ENCODE peak calls at places on chromosomes 6 and 20, in nine cellular contexts. One of them, this sample, is unnamed.

GRCh38 chr6:129546702-129547101 is 163.3 kb downstream of the ARHGAP18 start:
- DNase-seq in fibroblast of lung: no peak
- DNase-seq in CD8-positive, alpha-beta memory T cell: no peak
- DNase-seq in upper lobe of right lung: no peak
- DNase-seq in GM23338: no peak
- DNase-seq in CD4-positive, alpha-beta memory T cell: no peak
- DNase-seq in ovary: no peak
- DNase-seq in Panc1: no peak
- DNase-seq in stomach: no peak
- DNase-seq in this sample: no peak

GRCh38 chr6:158764188-158764849 is 54.8 kb downstream of the EZR start:
- DNase-seq in Panc1: no peak
- DNase-seq in stomach: no peak
- DNase-seq in fibroblast of lung: no peak
- DNase-seq in ovary: peak; percentile 29
- DNase-seq in CD4-positive, alpha-beta memory T cell: no peak
- DNase-seq in GM23338: no peak
- DNase-seq in upper lobe of right lung: no peak
- DNase-seq in CD8-positive, alpha-beta memory T cell: no peak
- DNase-seq in this sample: no peak

GRCh38 chr6:38155144-38155543 is 335.6 kb downstream of the ZFAND3 start:
- DNase-seq in CD8-positive, alpha-beta memory T cell: no peak
- DNase-seq in stomach: no peak
- DNase-seq in CD4-positive, alpha-beta memory T cell: no peak
- DNase-seq in GM23338: no peak
- DNase-seq in ovary: no peak
- DNase-seq in upper lobe of right lung: peak; percentile 77
- DNase-seq in Panc1: no peak
- DNase-seq in fibroblast of lung: no peak
- DNase-seq in this sample: no peak

GRCh38 chr6:165616116-165616515 is 46.9 kb downstream of the PDE10A start:
- DNase-seq in GM23338: no peak
- DNase-seq in stomach: no peak
- DNase-seq in CD4-positive, alpha-beta memory T cell: no peak
- DNase-seq in upper lobe of right lung: no peak
- DNase-seq in CD8-positive, alpha-beta memory T cell: no peak
- DNase-seq in fibroblast of lung: no peak
- DNase-seq in Panc1: no peak
- DNase-seq in ovary: no peak
- DNase-seq in this sample: no peak

GRCh38 chr6:43681303-43681702 is 6.3 kb downstream of the MRPS18A start:
- DNase-seq in CD4-positive, alpha-beta memory T cell: no peak
- DNase-seq in CD8-positive, alpha-beta memory T cell: no peak
- DNase-seq in upper lobe of right lung: no peak
- DNase-seq in Panc1: no peak
- DNase-seq in stomach: no peak
- DNase-seq in ovary: no peak
- DNase-seq in fibroblast of lung: no peak
- DNase-seq in GM23338: no peak
- DNase-seq in this sample: no peak

GRCh38 chr20:33668087-33668790 is 1.5 kb downstream of the ACTL10 start:
- DNase-seq in fibroblast of lung: no peak
- DNase-seq in ovary: no peak
- DNase-seq in CD4-positive, alpha-beta memory T cell: no peak
- DNase-seq in CD8-positive, alpha-beta memory T cell: no peak
- DNase-seq in Panc1: no peak
- DNase-seq in stomach: peak; percentile 88
- DNase-seq in upper lobe of right lung: no peak
- DNase-seq in GM23338: peak; percentile 91
- DNase-seq in this sample: no peak

GRCh38 chr20:40111282-40111681 is 577.8 kb downstream of the MAFB start:
- DNase-seq in CD4-positive, alpha-beta memory T cell: no peak
- DNase-seq in Panc1: no peak
- DNase-seq in GM23338: no peak
- DNase-seq in ovary: no peak
- DNase-seq in stomach: no peak
- DNase-seq in CD8-positive, alpha-beta memory T cell: no peak
- DNase-seq in upper lobe of right lung: no peak
- DNase-seq in fibroblast of lung: no peak
- DNase-seq in this sample: no peak

GRCh38 chr6:110934499-110934898 is 24.0 kb upstream of the GTF3C6 start:
- DNase-seq in CD8-positive, alpha-beta memory T cell: no peak
- DNase-seq in Panc1: no peak
- DNase-seq in CD4-positive, alpha-beta memory T cell: no peak
- DNase-seq in upper lobe of right lung: no peak
- DNase-seq in stomach: no peak
- DNase-seq in fibroblast of lung: no peak
- DNase-seq in ovary: no peak
- DNase-seq in GM23338: no peak
- DNase-seq in this sample: no peak

GRCh38 chr6:40585661-40586269 is 1.4 kb downstream of the LRFN2 start:
- DNase-seq in Panc1: no peak
- DNase-seq in CD4-positive, alpha-beta memory T cell: no peak
- DNase-seq in GM23338: peak; percentile 93
- DNase-seq in ovary: no peak
- DNase-seq in upper lobe of right lung: no peak
- DNase-seq in CD8-positive, alpha-beta memory T cell: no peak
- DNase-seq in stomach: no peak
- DNase-seq in fibroblast of lung: no peak
- DNase-seq in this sample: no peak

DNA sequence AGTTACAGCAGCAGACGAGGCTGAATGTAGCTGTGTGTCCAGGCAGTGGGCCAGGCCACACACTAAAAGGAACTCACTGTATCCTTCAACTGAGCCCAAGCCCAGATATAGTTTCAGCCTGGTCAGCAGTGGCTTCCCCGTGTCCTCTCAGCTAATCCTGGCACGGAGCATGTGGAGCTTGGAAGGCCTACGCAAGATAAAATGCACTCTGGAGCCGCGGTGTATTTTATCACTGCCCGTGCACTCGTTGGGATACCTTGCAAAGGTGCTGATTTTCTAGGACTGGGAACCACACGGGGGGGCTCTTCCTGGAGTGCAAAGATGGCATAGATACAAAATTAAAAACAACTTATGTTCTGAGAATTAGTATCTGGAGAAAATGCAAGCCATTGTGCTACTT is 48.4 kb upstream of the IYD start:
- DNase-seq in Panc1: no peak
- DNase-seq in GM23338: no peak
- DNase-seq in stomach: peak; percentile 58
- DNase-seq in upper lobe of right lung: no peak
- DNase-seq in CD8-positive, alpha-beta memory T cell: no peak
- DNase-seq in fibroblast of lung: peak; percentile 50
- DNase-seq in CD4-positive, alpha-beta memory T cell: no peak
- DNase-seq in ovary: peak; percentile 81
- DNase-seq in this sample: no peak
- H3K4me1 ChIP-seq in Panc1: no peaks in the 10 kb centered on the region
- H3K4me1 ChIP-seq in GM23338: no peaks in the 10 kb centered on the region
- H3K4me1 ChIP-seq in stomach: no peaks in the 10 kb centered on the region
- H3K4me1 ChIP-seq in upper lobe of right lung: peaks cover 11% of the 10 kb centered on the region
- H3K4me1 ChIP-seq in CD8-positive, alpha-beta memory T cell: no peaks in the 10 kb centered on the region
- H3K4me1 ChIP-seq in fibroblast of lung: no peaks in the 10 kb centered on the region
- H3K4me1 ChIP-seq in CD4-positive, alpha-beta memory T cell: no peaks in the 10 kb centered on the region
- H3K4me1 ChIP-seq in ovary: peaks cover 2% of the 10 kb centered on the region
- H3K4me1 ChIP-seq in this sample: peaks cover 9% of the 10 kb centered on the region

DNA sequence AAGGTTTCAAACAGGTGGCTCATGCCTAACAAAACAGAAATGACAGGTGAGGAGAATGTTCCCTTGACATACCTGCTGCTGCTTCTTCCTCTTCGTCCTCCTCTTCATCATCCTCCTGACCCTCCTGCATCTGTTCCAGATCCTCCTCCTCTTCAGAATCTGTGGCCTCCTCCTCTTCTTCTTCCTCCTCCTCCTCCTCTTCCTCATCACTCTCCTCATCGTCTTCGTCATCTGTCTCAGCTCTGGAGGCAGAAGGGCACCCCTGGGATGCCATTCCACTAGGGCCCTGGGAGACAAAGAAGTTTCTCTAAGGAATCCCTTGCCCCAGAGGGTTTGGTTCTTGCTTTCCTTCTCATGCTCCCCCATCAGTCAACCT is 2.4 kb upstream of the ZBTB22 start:
- DNase-seq in Panc1: no peak
- DNase-seq in fibroblast of lung: no peak
- DNase-seq in upper lobe of right lung: no peak
- DNase-seq in CD8-positive, alpha-beta memory T cell: no peak
- DNase-seq in ovary: no peak
- DNase-seq in stomach: no peak
- DNase-seq in GM23338: no peak
- DNase-seq in CD4-positive, alpha-beta memory T cell: no peak
- DNase-seq in this sample: no peak
- H3K4me1 ChIP-seq in Panc1: peaks cover 59% of the 10 kb centered on the region
- H3K4me1 ChIP-seq in fibroblast of lung: peaks cover 42% of the 10 kb centered on the region
- H3K4me1 ChIP-seq in upper lobe of right lung: peaks cover 55% of the 10 kb centered on the region
- H3K4me1 ChIP-seq in CD8-positive, alpha-beta memory T cell: peaks cover 70% of the 10 kb centered on the region
- H3K4me1 ChIP-seq in ovary: peaks cover 12% of the 10 kb centered on the region
- H3K4me1 ChIP-seq in stomach: peaks cover 75% of the 10 kb centered on the region
- H3K4me1 ChIP-seq in GM23338: peaks cover 50% of the 10 kb centered on the region
- H3K4me1 ChIP-seq in CD4-positive, alpha-beta memory T cell: peaks cover 76% of the 10 kb centered on the region
- H3K4me1 ChIP-seq in this sample: peaks cover 46% of the 10 kb centered on the region

GRCh38 chr20:25317351-25318075 is 69.6 kb downstream of the PYGB start:
- DNase-seq in CD4-positive, alpha-beta memory T cell: no peak
- DNase-seq in Panc1: no peak
- DNase-seq in upper lobe of right lung: peak; percentile 59
- DNase-seq in stomach: peak; percentile 17
- DNase-seq in GM23338: no peak
- DNase-seq in CD8-positive, alpha-beta memory T cell: no peak
- DNase-seq in ovary: peak; percentile 23
- DNase-seq in fibroblast of lung: no peak
- DNase-seq in this sample: no peak
- H3K4me1 ChIP-seq in CD4-positive, alpha-beta memory T cell: no peaks in the 10 kb centered on the region
- H3K4me1 ChIP-seq in Panc1: peaks cover 24% of the 10 kb centered on the region
- H3K4me1 ChIP-seq in upper lobe of right lung: peaks cover 3% of the 10 kb centered on the region
- H3K4me1 ChIP-seq in stomach: no peaks in the 10 kb centered on the region
- H3K4me1 ChIP-seq in GM23338: no peaks in the 10 kb centered on the region
- H3K4me1 ChIP-seq in CD8-positive, alpha-beta memory T cell: no peaks in the 10 kb centered on the region
- H3K4me1 ChIP-seq in ovary: no peaks in the 10 kb centered on the region
- H3K4me1 ChIP-seq in fibroblast of lung: peaks cover 15% of the 10 kb centered on the region
- H3K4me1 ChIP-seq in this sample: no peaks in the 10 kb centered on the region

GRCh38 chr20:11302436-11302835 is 615.3 kb upstream of the BTBD3 start:
- DNase-seq in fibroblast of lung: peak; percentile 79
- DNase-seq in stomach: no peak
- DNase-seq in Panc1: no peak
- DNase-seq in CD4-positive, alpha-beta memory T cell: no peak
- DNase-seq in GM23338: no peak
- DNase-seq in upper lobe of right lung: no peak
- DNase-seq in ovary: no peak
- DNase-seq in CD8-positive, alpha-beta memory T cell: no peak
- DNase-seq in this sample: peak; percentile 38
- H3K4me1 ChIP-seq in fibroblast of lung: no peaks in the 10 kb centered on the region
- H3K4me1 ChIP-seq in stomach: no peaks in the 10 kb centered on the region
- H3K4me1 ChIP-seq in Panc1: no peaks in the 10 kb centered on the region
- H3K4me1 ChIP-seq in CD4-positive, alpha-beta memory T cell: no peaks in the 10 kb centered on the region
- H3K4me1 ChIP-seq in GM23338: peaks cover 7% of the 10 kb centered on the region
- H3K4me1 ChIP-seq in upper lobe of right lung: no peaks in the 10 kb centered on the region
- H3K4me1 ChIP-seq in ovary: no peaks in the 10 kb centered on the region
- H3K4me1 ChIP-seq in CD8-positive, alpha-beta memory T cell: no peaks in the 10 kb centered on the region
- H3K4me1 ChIP-seq in this sample: peaks cover 29% of the 10 kb centered on the region

GRCh38 chr6:151826517-151827142 is 19.1 kb downstream of the ESR1 start:
- DNase-seq in GM23338: no peak
- DNase-seq in stomach: no peak
- DNase-seq in Panc1: no peak
- DNase-seq in CD8-positive, alpha-beta memory T cell: no peak
- DNase-seq in CD4-positive, alpha-beta memory T cell: no peak
- DNase-seq in fibroblast of lung: no peak
- DNase-seq in upper lobe of right lung: no peak
- DNase-seq in ovary: no peak
- DNase-seq in this sample: no peak

DNA sequence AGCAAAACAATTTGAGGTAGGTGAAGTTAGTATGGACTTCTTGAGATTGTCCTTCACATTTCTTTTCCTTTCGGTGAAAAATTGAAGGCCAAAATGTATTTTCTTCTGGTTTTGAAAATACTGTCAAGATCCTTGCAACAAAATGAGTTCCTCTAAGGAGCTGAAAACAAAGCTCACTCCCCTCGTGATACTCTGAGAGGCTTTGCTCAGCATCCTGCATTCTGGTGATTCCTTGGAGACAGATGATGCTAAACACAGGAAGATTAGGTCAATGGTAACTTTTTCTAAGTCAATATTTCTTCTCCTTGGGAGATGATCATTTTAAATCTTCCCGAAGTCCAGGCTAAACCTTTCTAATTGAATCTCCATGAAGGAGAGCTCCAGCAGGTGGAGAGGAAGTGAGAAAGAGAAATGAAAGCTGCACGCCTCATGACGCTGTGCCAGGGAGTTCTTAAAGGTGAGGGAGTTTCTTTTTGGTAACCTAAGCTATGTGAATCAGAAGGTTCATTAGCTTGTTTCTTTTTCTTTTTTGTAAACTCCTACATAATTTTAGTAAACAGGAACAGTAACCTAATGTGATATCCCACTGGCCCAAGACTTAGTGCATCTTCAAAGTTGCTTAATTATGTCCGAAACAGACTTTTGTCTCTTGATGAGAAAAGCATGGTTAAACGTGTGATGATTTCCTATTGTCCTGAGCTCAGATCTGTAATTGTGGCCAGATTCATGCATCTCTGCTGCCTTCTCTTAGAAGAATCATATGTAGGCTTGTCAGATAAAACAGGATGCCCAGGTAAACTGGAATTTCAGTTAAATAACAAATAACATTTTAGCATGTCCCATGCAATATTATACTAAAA is 15.0 kb downstream of the ESR1 start:
- DNase-seq in CD4-positive, alpha-beta memory T cell: no peak
- DNase-seq in ovary: no peak
- DNase-seq in CD8-positive, alpha-beta memory T cell: no peak
- DNase-seq in Panc1: no peak
- DNase-seq in upper lobe of right lung: no peak
- DNase-seq in fibroblast of lung: no peak
- DNase-seq in GM23338: no peak
- DNase-seq in stomach: no peak
- DNase-seq in this sample: no peak
- H3K4me1 ChIP-seq in CD4-positive, alpha-beta memory T cell: no peaks in the 10 kb centered on the region
- H3K4me1 ChIP-seq in ovary: no peaks in the 10 kb centered on the region
- H3K4me1 ChIP-seq in CD8-positive, alpha-beta memory T cell: no peaks in the 10 kb centered on the region
- H3K4me1 ChIP-seq in Panc1: no peaks in the 10 kb centered on the region
- H3K4me1 ChIP-seq in upper lobe of right lung: no peaks in the 10 kb centered on the region
- H3K4me1 ChIP-seq in fibroblast of lung: no peaks in the 10 kb centered on the region
- H3K4me1 ChIP-seq in GM23338: no peaks in the 10 kb centered on the region
- H3K4me1 ChIP-seq in stomach: no peaks in the 10 kb centered on the region
- H3K4me1 ChIP-seq in this sample: no peaks in the 10 kb centered on the region

GRCh38 chr20:17963114-17963897 is 5.3 kb downstream of the SNX5 start:
- DNase-seq in CD8-positive, alpha-beta memory T cell: no peak
- DNase-seq in fibroblast of lung: no peak
- DNase-seq in GM23338: no peak
- DNase-seq in upper lobe of right lung: no peak
- DNase-seq in stomach: no peak
- DNase-seq in Panc1: no peak
- DNase-seq in CD4-positive, alpha-beta memory T cell: no peak
- DNase-seq in ovary: no peak
- DNase-seq in this sample: no peak
- H3K4me1 ChIP-seq in CD8-positive, alpha-beta memory T cell: peaks cover 73% of the 10 kb centered on the region
- H3K4me1 ChIP-seq in fibroblast of lung: peaks cover 23% of the 10 kb centered on the region
- H3K4me1 ChIP-seq in GM23338: peaks cover 74% of the 10 kb centered on the region
- H3K4me1 ChIP-seq in upper lobe of right lung: peaks cover 84% of the 10 kb centered on the region
- H3K4me1 ChIP-seq in stomach: peaks cover 93% of the 10 kb centered on the region
- H3K4me1 ChIP-seq in Panc1: peaks cover 64% of the 10 kb centered on the region
- H3K4me1 ChIP-seq in CD4-positive, alpha-beta memory T cell: peaks cover 78% of the 10 kb centered on the region
- H3K4me1 ChIP-seq in ovary: peaks cover 35% of the 10 kb centered on the region
- H3K4me1 ChIP-seq in this sample: peaks cover 43% of the 10 kb centered on the region

GRCh38 chr6:10587694-10588392 is 66.7 kb downstream of the GCNT2 start:
- DNase-seq in ovary: no peak
- DNase-seq in CD8-positive, alpha-beta memory T cell: no peak
- DNase-seq in GM23338: no peak
- DNase-seq in fibroblast of lung: peak; percentile 9
- DNase-seq in upper lobe of right lung: no peak
- DNase-seq in stomach: no peak
- DNase-seq in Panc1: no peak
- DNase-seq in CD4-positive, alpha-beta memory T cell: no peak
- DNase-seq in this sample: no peak
- H3K4me1 ChIP-seq in ovary: no peaks in the 10 kb centered on the region
- H3K4me1 ChIP-seq in CD8-positive, alpha-beta memory T cell: no peaks in the 10 kb centered on the region
- H3K4me1 ChIP-seq in GM23338: peaks cover 61% of the 10 kb centered on the region
- H3K4me1 ChIP-seq in fibroblast of lung: no peaks in the 10 kb centered on the region
- H3K4me1 ChIP-seq in upper lobe of right lung: peaks cover 6% of the 10 kb centered on the region
- H3K4me1 ChIP-seq in stomach: peaks cover 66% of the 10 kb centered on the region
- H3K4me1 ChIP-seq in Panc1: peaks cover 3% of the 10 kb centered on the region
- H3K4me1 ChIP-seq in CD4-positive, alpha-beta memory T cell: no peaks in the 10 kb centered on the region
- H3K4me1 ChIP-seq in this sample: peaks cover 9% of the 10 kb centered on the region